ENCODE peak calls at places on chromosomes 5 and 9, in seven cellular contexts. One of them, this sample, is unnamed.

GRCh38 chr5:99617335-99617734 is 688.5 kb upstream of the CHD1 start:
- DNase-seq in lower leg skin: no peak
- DNase-seq in neural progenitor cell: no peak
- DNase-seq in endodermal cell: no peak
- DNase-seq in AG10803: no peak
- DNase-seq in IMR-90: no peak
- DNase-seq in spleen: no peak
- DNase-seq in this sample: no peak

GRCh38 chr5:38370341-38371100 is 112.2 kb downstream of the EGFLAM start:
- DNase-seq in lower leg skin: no peak
- DNase-seq in neural progenitor cell: no peak
- DNase-seq in endodermal cell: no peak
- DNase-seq in AG10803: no peak
- DNase-seq in IMR-90: no peak
- DNase-seq in spleen: no peak
- DNase-seq in this sample: no peak

GRCh38 chr5:13866792-13867191 is 77.7 kb downstream of the DNAH5 start:
- DNase-seq in lower leg skin: no peak
- DNase-seq in neural progenitor cell: peak
- DNase-seq in endodermal cell: peak
- DNase-seq in AG10803: peak
- DNase-seq in IMR-90: peak
- DNase-seq in spleen: no peak
- DNase-seq in this sample: peak

GRCh38 chr9:36725777-36726356 is 153.2 kb downstream of the MELK start:
- DNase-seq in lower leg skin: no peak
- DNase-seq in neural progenitor cell: peak
- DNase-seq in endodermal cell: peak
- DNase-seq in AG10803: no peak
- DNase-seq in IMR-90: no peak
- DNase-seq in spleen: no peak
- DNase-seq in this sample: no peak

GRCh38 chr5:61912559-61912958 is 393.4 kb upstream of the KIF2A start:
- DNase-seq in lower leg skin: no peak
- DNase-seq in neural progenitor cell: no peak
- DNase-seq in endodermal cell: no peak
- DNase-seq in AG10803: no peak
- DNase-seq in IMR-90: no peak
- DNase-seq in spleen: no peak
- DNase-seq in this sample: no peak

GRCh38 chr9:72315089-72315509 is 49.9 kb downstream of the ZFAND5 start:
- DNase-seq in lower leg skin: peak
- DNase-seq in neural progenitor cell: peak
- DNase-seq in endodermal cell: peak
- DNase-seq in AG10803: peak
- DNase-seq in IMR-90: peak
- DNase-seq in spleen: no peak
- DNase-seq in this sample: peak

GRCh38 chr5:21802869-21803490 is 1050.2 kb downstream of the CDH12 start:
- DNase-seq in lower leg skin: no peak
- DNase-seq in neural progenitor cell: peak
- DNase-seq in endodermal cell: no peak
- DNase-seq in AG10803: peak
- DNase-seq in IMR-90: peak
- DNase-seq in spleen: no peak
- DNase-seq in this sample: peak

GRCh38 chr5:154400678-154401077 is 45.1 kb upstream of the SAP30L start:
- DNase-seq in lower leg skin: no peak
- DNase-seq in neural progenitor cell: no peak
- DNase-seq in endodermal cell: no peak
- DNase-seq in AG10803: no peak
- DNase-seq in IMR-90: no peak
- DNase-seq in spleen: no peak
- DNase-seq in this sample: no peak

GRCh38 chr9:96646081-96646991 is 8.8 kb downstream of the PRXL2C start:
- DNase-seq in lower leg skin: peak
- DNase-seq in neural progenitor cell: no peak
- DNase-seq in endodermal cell: no peak
- DNase-seq in AG10803: peak
- DNase-seq in IMR-90: peak
- DNase-seq in spleen: no peak
- DNase-seq in this sample: peak

GRCh38 chr5:38782185-38782584 is 63.6 kb upstream of the OSMR start:
- DNase-seq in lower leg skin: no peak
- DNase-seq in neural progenitor cell: no peak
- DNase-seq in endodermal cell: no peak
- DNase-seq in AG10803: no peak
- DNase-seq in IMR-90: no peak
- DNase-seq in spleen: no peak
- DNase-seq in this sample: no peak

GRCh38 chr9:120402741-120403542 is 177.0 kb downstream of the CDK5RAP2 start:
- DNase-seq in lower leg skin: no peak
- DNase-seq in neural progenitor cell: no peak
- DNase-seq in endodermal cell: no peak
- DNase-seq in AG10803: peak
- DNase-seq in IMR-90: peak
- DNase-seq in spleen: peak
- DNase-seq in this sample: peak

GRCh38 chr5:140011297-140011802 is 31.7 kb downstream of the NRG2 start:
- DNase-seq in lower leg skin: no peak
- DNase-seq in neural progenitor cell: no peak
- DNase-seq in endodermal cell: no peak
- DNase-seq in AG10803: no peak
- DNase-seq in IMR-90: peak
- DNase-seq in spleen: no peak
- DNase-seq in this sample: no peak

GRCh38 chr5:180596668-180597231 is 5.5 kb upstream of the SCGB3A1 start:
- DNase-seq in lower leg skin: no peak
- DNase-seq in neural progenitor cell: no peak
- DNase-seq in endodermal cell: peak
- DNase-seq in AG10803: no peak
- DNase-seq in IMR-90: no peak
- DNase-seq in spleen: no peak
- DNase-seq in this sample: no peak

GRCh38 chr5:109873687-109874086 is 184.0 kb downstream of the MAN2A1 start:
- DNase-seq in lower leg skin: no peak
- DNase-seq in neural progenitor cell: no peak
- DNase-seq in endodermal cell: no peak
- DNase-seq in AG10803: no peak
- DNase-seq in IMR-90: no peak
- DNase-seq in spleen: no peak
- DNase-seq in this sample: no peak

GRCh38 chr5:8644377-8644776 is 775.4 kb downstream of the MTRR start:
- DNase-seq in lower leg skin: no peak
- DNase-seq in neural progenitor cell: no peak
- DNase-seq in endodermal cell: no peak
- DNase-seq in AG10803: no peak
- DNase-seq in IMR-90: no peak
- DNase-seq in spleen: no peak
- DNase-seq in this sample: no peak

GRCh38 chr5:109697339-109697738 is 7.6 kb downstream of the MAN2A1 start:
- DNase-seq in lower leg skin: no peak
- DNase-seq in neural progenitor cell: no peak
- DNase-seq in endodermal cell: no peak
- DNase-seq in AG10803: peak
- DNase-seq in IMR-90: no peak
- DNase-seq in spleen: no peak
- DNase-seq in this sample: peak

GRCh38 chr9:132407196-132407595 is 556 bp upstream of the TTF1 start:
- DNase-seq in lower leg skin: no peak
- DNase-seq in neural progenitor cell: no peak
- DNase-seq in endodermal cell: peak
- DNase-seq in AG10803: no peak
- DNase-seq in IMR-90: no peak
- DNase-seq in spleen: no peak
- DNase-seq in this sample: no peak

DNA sequence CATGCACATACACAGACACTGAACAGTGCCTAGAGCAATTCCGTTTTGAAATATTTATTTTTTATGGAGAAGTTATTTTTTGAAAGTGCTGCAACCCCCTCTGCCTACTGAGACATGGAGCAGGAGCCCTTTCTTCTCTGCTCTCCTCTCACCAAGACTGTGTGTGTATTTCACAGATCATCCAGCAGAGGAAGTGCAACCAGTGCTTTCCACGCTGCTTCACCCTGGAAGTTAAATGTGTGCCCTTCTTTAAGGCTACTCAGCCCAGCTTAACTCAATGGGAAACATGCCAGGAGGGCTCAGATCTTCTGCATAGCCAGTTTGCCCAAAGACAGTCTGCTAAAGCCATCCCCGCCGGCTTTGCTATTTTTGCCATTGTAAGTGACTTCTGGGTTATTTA is 606.3 kb downstream of the TLE1 start:
- DNase-seq in lower leg skin: no peak
- DNase-seq in neural progenitor cell: peak
- DNase-seq in endodermal cell: peak
- DNase-seq in AG10803: no peak
- DNase-seq in IMR-90: peak
- DNase-seq in spleen: no peak
- DNase-seq in this sample: peak
- TF ChIP-seq CTCF in lower leg skin: no peak
- TF ChIP-seq CTCF in neural progenitor cell: peak
- TF ChIP-seq CTCF in endodermal cell: peak
- TF ChIP-seq CTCF in AG10803: peak
- TF ChIP-seq CTCF in IMR-90: peak
- TF ChIP-seq CTCF in spleen: no peak
- TF ChIP-seq CTCF in this sample: peak

GRCh38 chr9:136792321-136793062 is 1.3 kb downstream of the TMEM141 start:
- DNase-seq in lower leg skin: no peak
- DNase-seq in neural progenitor cell: no peak
- DNase-seq in endodermal cell: peak
- DNase-seq in AG10803: no peak
- DNase-seq in IMR-90: no peak
- DNase-seq in spleen: peak
- DNase-seq in this sample: peak
- H3K4me3 ChIP-seq in lower leg skin: no peak
- H3K4me3 ChIP-seq in neural progenitor cell: no peak
- H3K4me3 ChIP-seq in endodermal cell: peak
- H3K4me3 ChIP-seq in AG10803: peak
- H3K4me3 ChIP-seq in IMR-90: no peak
- H3K4me3 ChIP-seq in spleen: no peak
- H3K4me3 ChIP-seq in this sample: peak

GRCh38 chr5:4909086-4909485 is 231.0 kb upstream of the ADAMTS16 start:
- DNase-seq in lower leg skin: no peak
- DNase-seq in neural progenitor cell: no peak
- DNase-seq in endodermal cell: no peak
- DNase-seq in AG10803: no peak
- DNase-seq in IMR-90: no peak
- DNase-seq in spleen: no peak
- DNase-seq in this sample: no peak

GRCh38 chr5:4901890-4902289 is 238.2 kb upstream of the ADAMTS16 start:
- DNase-seq in lower leg skin: no peak
- DNase-seq in neural progenitor cell: no peak
- DNase-seq in endodermal cell: no peak
- DNase-seq in AG10803: no peak
- DNase-seq in IMR-90: no peak
- DNase-seq in spleen: no peak
- DNase-seq in this sample: no peak

GRCh38 chr5:4907636-4908035 is 232.5 kb upstream of the ADAMTS16 start:
- DNase-seq in lower leg skin: no peak
- DNase-seq in neural progenitor cell: no peak
- DNase-seq in endodermal cell: no peak
- DNase-seq in AG10803: no peak
- DNase-seq in IMR-90: no peak
- DNase-seq in spleen: no peak
- DNase-seq in this sample: no peak

GRCh38 chr5:4906821-4907220 is 233.3 kb upstream of the ADAMTS16 start:
- DNase-seq in lower leg skin: no peak
- DNase-seq in neural progenitor cell: no peak
- DNase-seq in endodermal cell: no peak
- DNase-seq in AG10803: no peak
- DNase-seq in IMR-90: no peak
- DNase-seq in spleen: no peak
- DNase-seq in this sample: no peak

DNA sequence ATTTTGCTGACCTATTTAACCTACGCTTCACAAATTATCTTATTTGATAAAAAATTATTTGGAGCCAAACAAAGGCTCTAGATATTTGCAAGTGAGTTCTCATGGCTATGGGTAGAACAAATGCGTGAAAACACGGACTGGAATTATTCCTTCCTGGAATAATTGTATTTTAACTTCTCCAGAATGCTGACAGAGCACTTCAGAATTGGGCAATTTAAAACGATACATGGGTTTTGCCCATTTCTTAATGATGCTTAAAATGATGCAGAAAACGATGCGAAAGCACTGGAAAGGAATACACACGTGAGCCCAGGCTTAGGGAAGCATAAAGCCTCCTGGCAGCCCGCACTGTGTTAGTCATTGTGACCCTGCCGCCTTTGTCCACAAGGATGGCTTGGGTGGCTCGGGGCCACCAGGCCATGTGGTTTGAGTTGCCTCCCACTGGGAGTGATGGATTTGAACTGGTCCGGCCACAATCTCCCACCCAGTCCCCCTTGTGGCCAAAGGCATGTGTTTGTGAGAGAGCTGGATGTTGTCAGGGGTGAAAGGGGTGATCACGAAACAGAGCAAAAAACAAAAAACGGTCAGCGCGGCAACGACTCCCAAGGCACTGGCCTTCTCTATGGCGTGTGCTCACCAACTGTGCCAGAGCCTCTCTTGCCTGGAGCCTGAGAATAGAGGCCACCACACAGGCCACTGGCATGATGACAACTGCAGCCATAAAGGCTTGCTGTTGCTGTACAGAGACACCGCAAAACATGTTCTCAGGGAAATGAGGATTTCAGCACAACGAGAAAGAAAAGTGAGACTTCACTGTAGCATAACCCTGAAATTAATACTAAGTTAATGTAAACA is 234.2 kb upstream of the ADAMTS16 start:
- DNase-seq in lower leg skin: no peak
- DNase-seq in neural progenitor cell: peak
- DNase-seq in endodermal cell: peak
- DNase-seq in AG10803: no peak
- DNase-seq in IMR-90: no peak
- DNase-seq in spleen: no peak
- DNase-seq in this sample: no peak
- TF ChIP-seq CTCF in lower leg skin: no peak
- TF ChIP-seq CTCF in neural progenitor cell: peak
- TF ChIP-seq CTCF in endodermal cell: peak
- TF ChIP-seq CTCF in AG10803: no peak
- TF ChIP-seq CTCF in IMR-90: no peak
- TF ChIP-seq CTCF in spleen: no peak
- TF ChIP-seq CTCF in this sample: no peak

DNA sequence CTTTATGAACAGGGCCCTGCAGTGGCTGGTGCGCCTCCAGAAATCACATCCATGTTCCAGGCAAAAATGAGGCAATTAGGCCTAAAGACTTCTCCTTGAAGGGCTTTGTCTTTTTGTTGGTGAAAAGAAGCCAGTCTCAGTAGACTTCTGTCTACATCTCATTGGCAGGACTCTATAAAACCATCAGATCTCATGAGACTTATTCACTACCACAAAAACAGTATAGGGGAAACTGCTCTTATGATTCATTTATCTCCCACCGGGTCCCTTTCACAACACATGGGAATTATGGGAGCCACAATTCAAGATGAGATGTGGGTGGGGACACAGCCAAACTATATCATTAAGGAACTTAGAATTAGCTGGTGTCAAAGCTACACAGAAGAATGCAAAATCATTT is 77.7 kb upstream of the SNX2 start:
- DNase-seq in lower leg skin: no peak
- DNase-seq in neural progenitor cell: no peak
- DNase-seq in endodermal cell: no peak
- DNase-seq in AG10803: no peak
- DNase-seq in IMR-90: no peak
- DNase-seq in spleen: no peak
- DNase-seq in this sample: peak
- H3K4me3 ChIP-seq in lower leg skin: no peak
- H3K4me3 ChIP-seq in neural progenitor cell: no peak
- H3K4me3 ChIP-seq in endodermal cell: no peak
- H3K4me3 ChIP-seq in AG10803: no peak
- H3K4me3 ChIP-seq in IMR-90: no peak
- H3K4me3 ChIP-seq in spleen: no peak
- H3K4me3 ChIP-seq in this sample: no peak